ENCODE peak calls at places on chromosomes 6 and 20, in ten cellular contexts. One of them, this sample, is unnamed.
A peak's percentile ranks its signal among the peaks of the same experiment; 100 is the strongest.

GRCh38 chr20:2800590-2801458 is at the start of gene CPXM1:
- DNase-seq in GM23248: no peak
- DNase-seq in ovary: no peak
- DNase-seq in adrenal gland: no peak
- DNase-seq in HCT116: no peak
- DNase-seq in CD8-positive, alpha-beta T cell: no peak
- DNase-seq in cardiac muscle cell: peak; percentile 68
- DNase-seq in esophagus squamous epithelium: no peak
- DNase-seq in naive thymus-derived CD4-positive, alpha-beta T cell: no peak
- DNase-seq in breast epithelium: no peak
- DNase-seq in this sample: no peak

GRCh38 chr20:13259921-13260320 is 38.8 kb downstream of the ISM1 start:
- DNase-seq in CD8-positive, alpha-beta T cell: no peak
- DNase-seq in esophagus squamous epithelium: no peak
- DNase-seq in breast epithelium: no peak
- DNase-seq in GM23248: no peak
- DNase-seq in ovary: no peak
- DNase-seq in HCT116: no peak
- DNase-seq in cardiac muscle cell: no peak
- DNase-seq in naive thymus-derived CD4-positive, alpha-beta T cell: no peak
- DNase-seq in adrenal gland: no peak
- DNase-seq in this sample: no peak

GRCh38 chr20:7665311-7665863 is 274.9 kb downstream of the HAO1 start:
- DNase-seq in breast epithelium: no peak
- DNase-seq in esophagus squamous epithelium: no peak
- DNase-seq in GM23248: peak; percentile 6
- DNase-seq in HCT116: no peak
- DNase-seq in naive thymus-derived CD4-positive, alpha-beta T cell: no peak
- DNase-seq in cardiac muscle cell: no peak
- DNase-seq in adrenal gland: no peak
- DNase-seq in ovary: no peak
- DNase-seq in CD8-positive, alpha-beta T cell: no peak
- DNase-seq in this sample: no peak

GRCh38 chr20:25287631-25288290 is 39.9 kb downstream of the PYGB start:
- DNase-seq in adrenal gland: peak; percentile 3
- DNase-seq in esophagus squamous epithelium: no peak
- DNase-seq in CD8-positive, alpha-beta T cell: no peak
- DNase-seq in cardiac muscle cell: no peak
- DNase-seq in GM23248: no peak
- DNase-seq in naive thymus-derived CD4-positive, alpha-beta T cell: no peak
- DNase-seq in HCT116: no peak
- DNase-seq in ovary: no peak
- DNase-seq in breast epithelium: peak; percentile 19
- DNase-seq in this sample: peak; percentile 16

GRCh38 chr6:111985202-111985731 is 68.6 kb upstream of the CCN6 start:
- DNase-seq in naive thymus-derived CD4-positive, alpha-beta T cell: peak; percentile 34
- DNase-seq in breast epithelium: no peak
- DNase-seq in CD8-positive, alpha-beta T cell: no peak
- DNase-seq in adrenal gland: no peak
- DNase-seq in cardiac muscle cell: no peak
- DNase-seq in esophagus squamous epithelium: no peak
- DNase-seq in ovary: no peak
- DNase-seq in GM23248: peak; percentile 98
- DNase-seq in HCT116: peak; percentile 95
- DNase-seq in this sample: no peak

GRCh38 chr6:159890802-159891201 is at the start of gene MAS1:
- DNase-seq in ovary: no peak
- DNase-seq in naive thymus-derived CD4-positive, alpha-beta T cell: no peak
- DNase-seq in adrenal gland: no peak
- DNase-seq in HCT116: no peak
- DNase-seq in cardiac muscle cell: no peak
- DNase-seq in GM23248: no peak
- DNase-seq in CD8-positive, alpha-beta T cell: no peak
- DNase-seq in breast epithelium: no peak
- DNase-seq in esophagus squamous epithelium: no peak
- DNase-seq in this sample: no peak

GRCh38 chr6:33592595-33593413 is 12.7 kb upstream of the BAK1 start:
- DNase-seq in ovary: no peak
- DNase-seq in cardiac muscle cell: no peak
- DNase-seq in HCT116: no peak
- DNase-seq in GM23248: no peak
- DNase-seq in breast epithelium: no peak
- DNase-seq in esophagus squamous epithelium: no peak
- DNase-seq in adrenal gland: no peak
- DNase-seq in CD8-positive, alpha-beta T cell: peak; percentile 45
- DNase-seq in naive thymus-derived CD4-positive, alpha-beta T cell: peak; percentile 56
- DNase-seq in this sample: peak; percentile 73

GRCh38 chr20:9460518-9460917 is 53.9 kb upstream of the LAMP5 start:
- DNase-seq in ovary: no peak
- DNase-seq in HCT116: no peak
- DNase-seq in breast epithelium: no peak
- DNase-seq in esophagus squamous epithelium: no peak
- DNase-seq in GM23248: peak; percentile 47
- DNase-seq in naive thymus-derived CD4-positive, alpha-beta T cell: no peak
- DNase-seq in cardiac muscle cell: no peak
- DNase-seq in CD8-positive, alpha-beta T cell: no peak
- DNase-seq in adrenal gland: no peak
- DNase-seq in this sample: no peak

GRCh38 chr6:47483853-47484546 is 6.4 kb downstream of the CD2AP start:
- DNase-seq in CD8-positive, alpha-beta T cell: no peak
- DNase-seq in ovary: no peak
- DNase-seq in cardiac muscle cell: no peak
- DNase-seq in GM23248: peak; percentile 65
- DNase-seq in esophagus squamous epithelium: no peak
- DNase-seq in naive thymus-derived CD4-positive, alpha-beta T cell: no peak
- DNase-seq in adrenal gland: no peak
- DNase-seq in breast epithelium: no peak
- DNase-seq in HCT116: no peak
- DNase-seq in this sample: no peak

GRCh38 chr6:7240351-7240750 is 72.6 kb downstream of the SSR1 start:
- DNase-seq in naive thymus-derived CD4-positive, alpha-beta T cell: no peak
- DNase-seq in HCT116: no peak
- DNase-seq in adrenal gland: no peak
- DNase-seq in cardiac muscle cell: no peak
- DNase-seq in CD8-positive, alpha-beta T cell: no peak
- DNase-seq in GM23248: no peak
- DNase-seq in ovary: no peak
- DNase-seq in esophagus squamous epithelium: no peak
- DNase-seq in breast epithelium: no peak
- DNase-seq in this sample: no peak
- H3K4me1 ChIP-seq in naive thymus-derived CD4-positive, alpha-beta T cell: no peaks in the 10 kb centered on the region
- H3K4me1 ChIP-seq in HCT116: peaks cover 57% of the 10 kb centered on the region
- H3K4me1 ChIP-seq in adrenal gland: peaks cover 20% of the 10 kb centered on the region
- H3K4me1 ChIP-seq in cardiac muscle cell: peaks cover 10% of the 10 kb centered on the region
- H3K4me1 ChIP-seq in CD8-positive, alpha-beta T cell: no peaks in the 10 kb centered on the region
- H3K4me1 ChIP-seq in GM23248: peaks cover 16% of the 10 kb centered on the region
- H3K4me1 ChIP-seq in ovary: no peaks in the 10 kb centered on the region
- H3K4me1 ChIP-seq in esophagus squamous epithelium: peaks cover 80% of the 10 kb centered on the region
- H3K4me1 ChIP-seq in breast epithelium: peaks cover 3% of the 10 kb centered on the region
- H3K4me1 ChIP-seq in this sample: no peaks in the 10 kb centered on the region

GRCh38 chr20:49482173-49482572 is 295 bp downstream of the KCNB1 start:
- DNase-seq in naive thymus-derived CD4-positive, alpha-beta T cell: no peak
- DNase-seq in adrenal gland: no peak
- DNase-seq in GM23248: no peak
- DNase-seq in HCT116: no peak
- DNase-seq in ovary: peak; percentile 48
- DNase-seq in breast epithelium: no peak
- DNase-seq in cardiac muscle cell: no peak
- DNase-seq in CD8-positive, alpha-beta T cell: no peak
- DNase-seq in esophagus squamous epithelium: no peak
- DNase-seq in this sample: no peak
- H3K4me3 ChIP-seq in naive thymus-derived CD4-positive, alpha-beta T cell: no peak overlapping the region
- H3K4me3 ChIP-seq in adrenal gland: no peak overlapping the region
- H3K4me3 ChIP-seq in GM23248: no peak overlapping the region
- H3K4me3 ChIP-seq in HCT116: no peak overlapping the region
- H3K4me3 ChIP-seq in ovary: peak overlapping the region; percentile 34
- H3K4me3 ChIP-seq in breast epithelium: no peak overlapping the region
- H3K4me3 ChIP-seq in cardiac muscle cell: no peak overlapping the region
- H3K4me3 ChIP-seq in CD8-positive, alpha-beta T cell: no peak overlapping the region
- H3K4me3 ChIP-seq in esophagus squamous epithelium: no peak overlapping the region
- H3K4me3 ChIP-seq in this sample: no peak overlapping the region

GRCh38 chr20:58803533-58803932 is 47.2 kb downstream of the GNAS-AS1 start:
- DNase-seq in ovary: no peak
- DNase-seq in HCT116: no peak
- DNase-seq in GM23248: no peak
- DNase-seq in adrenal gland: no peak
- DNase-seq in naive thymus-derived CD4-positive, alpha-beta T cell: no peak
- DNase-seq in esophagus squamous epithelium: no peak
- DNase-seq in breast epithelium: no peak
- DNase-seq in CD8-positive, alpha-beta T cell: no peak
- DNase-seq in cardiac muscle cell: no peak
- DNase-seq in this sample: no peak

GRCh38 chr20:58797371-58798050 is 53.2 kb downstream of the GNAS-AS1 start:
- DNase-seq in naive thymus-derived CD4-positive, alpha-beta T cell: no peak
- DNase-seq in breast epithelium: no peak
- DNase-seq in adrenal gland: no peak
- DNase-seq in cardiac muscle cell: no peak
- DNase-seq in esophagus squamous epithelium: no peak
- DNase-seq in HCT116: no peak
- DNase-seq in GM23248: peak; percentile 43
- DNase-seq in ovary: no peak
- DNase-seq in CD8-positive, alpha-beta T cell: no peak
- DNase-seq in this sample: no peak

GRCh38 chr20:58800134-58800650 is 50.5 kb downstream of the GNAS-AS1 start:
- DNase-seq in breast epithelium: no peak
- DNase-seq in naive thymus-derived CD4-positive, alpha-beta T cell: no peak
- DNase-seq in esophagus squamous epithelium: no peak
- DNase-seq in HCT116: no peak
- DNase-seq in cardiac muscle cell: no peak
- DNase-seq in CD8-positive, alpha-beta T cell: no peak
- DNase-seq in ovary: no peak
- DNase-seq in GM23248: no peak
- DNase-seq in adrenal gland: no peak
- DNase-seq in this sample: peak; percentile 22

GRCh38 chr20:58802061-58802460 is 48.6 kb downstream of the GNAS-AS1 start:
- DNase-seq in naive thymus-derived CD4-positive, alpha-beta T cell: no peak
- DNase-seq in GM23248: no peak
- DNase-seq in CD8-positive, alpha-beta T cell: no peak
- DNase-seq in HCT116: no peak
- DNase-seq in cardiac muscle cell: no peak
- DNase-seq in breast epithelium: no peak
- DNase-seq in ovary: no peak
- DNase-seq in adrenal gland: no peak
- DNase-seq in esophagus squamous epithelium: no peak
- DNase-seq in this sample: no peak
- H3K27me3 ChIP-seq in naive thymus-derived CD4-positive, alpha-beta T cell: no peaks in the 10 kb centered on the region
- H3K27me3 ChIP-seq in GM23248: peaks cover 48% of the 10 kb centered on the region
- H3K27me3 ChIP-seq in CD8-positive, alpha-beta T cell: no peaks in the 10 kb centered on the region
- H3K27me3 ChIP-seq in HCT116: peaks cover 23% of the 10 kb centered on the region
- H3K27me3 ChIP-seq in cardiac muscle cell: no peaks in the 10 kb centered on the region
- H3K27me3 ChIP-seq in breast epithelium: no peaks in the 10 kb centered on the region
- H3K27me3 ChIP-seq in ovary: no peaks in the 10 kb centered on the region
- H3K27me3 ChIP-seq in adrenal gland: no peaks in the 10 kb centered on the region
- H3K27me3 ChIP-seq in esophagus squamous epithelium: no peaks in the 10 kb centered on the region
- H3K27me3 ChIP-seq in this sample: no peaks in the 10 kb centered on the region

DNA sequence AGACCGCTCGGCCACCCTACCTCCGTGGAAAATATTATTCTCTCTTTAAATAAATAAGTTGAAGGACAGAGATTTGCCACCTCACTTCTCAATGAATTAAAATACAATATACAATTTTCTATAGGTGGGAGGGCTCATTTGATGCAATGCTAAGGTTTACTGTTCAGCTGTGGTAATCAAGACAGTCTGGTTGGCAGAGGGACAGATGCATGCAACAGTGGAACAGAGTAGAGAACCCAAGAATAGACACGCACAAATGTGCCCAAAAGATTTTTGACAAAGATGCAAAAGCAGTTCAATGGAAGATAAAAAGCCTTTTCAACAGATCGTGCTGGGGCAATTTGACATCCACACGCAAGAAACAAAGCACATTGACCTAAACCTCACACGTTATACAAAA is 145.2 kb downstream of the CEBPB start:
- DNase-seq in esophagus squamous epithelium: no peak
- DNase-seq in adrenal gland: no peak
- DNase-seq in breast epithelium: no peak
- DNase-seq in HCT116: no peak
- DNase-seq in CD8-positive, alpha-beta T cell: no peak
- DNase-seq in naive thymus-derived CD4-positive, alpha-beta T cell: no peak
- DNase-seq in GM23248: peak; percentile 68
- DNase-seq in ovary: no peak
- DNase-seq in cardiac muscle cell: no peak
- DNase-seq in this sample: no peak
- H3K4me1 ChIP-seq in esophagus squamous epithelium: peaks cover 62% of the 10 kb centered on the region
- H3K4me1 ChIP-seq in adrenal gland: peaks cover 23% of the 10 kb centered on the region
- H3K4me1 ChIP-seq in breast epithelium: peaks cover 22% of the 10 kb centered on the region
- H3K4me1 ChIP-seq in HCT116: peaks cover 10% of the 10 kb centered on the region
- H3K4me1 ChIP-seq in CD8-positive, alpha-beta T cell: peaks cover 24% of the 10 kb centered on the region
- H3K4me1 ChIP-seq in naive thymus-derived CD4-positive, alpha-beta T cell: peaks cover 20% of the 10 kb centered on the region
- H3K4me1 ChIP-seq in GM23248: peaks cover 68% of the 10 kb centered on the region
- H3K4me1 ChIP-seq in ovary: peaks cover 2% of the 10 kb centered on the region
- H3K4me1 ChIP-seq in cardiac muscle cell: peaks cover 12% of the 10 kb centered on the region
- H3K4me1 ChIP-seq in this sample: no peaks in the 10 kb centered on the region

GRCh38 chr6:7256785-7257184 is 56.2 kb downstream of the SSR1 start:
- DNase-seq in cardiac muscle cell: no peak
- DNase-seq in CD8-positive, alpha-beta T cell: no peak
- DNase-seq in esophagus squamous epithelium: no peak
- DNase-seq in GM23248: no peak
- DNase-seq in ovary: no peak
- DNase-seq in adrenal gland: no peak
- DNase-seq in breast epithelium: peak; percentile 12
- DNase-seq in naive thymus-derived CD4-positive, alpha-beta T cell: no peak
- DNase-seq in HCT116: no peak
- DNase-seq in this sample: peak; percentile 30

GRCh38 chr6:7254980-7255825 is 57.8 kb downstream of the SSR1 start:
- DNase-seq in adrenal gland: no peak
- DNase-seq in breast epithelium: no peak
- DNase-seq in esophagus squamous epithelium: no peak
- DNase-seq in ovary: no peak
- DNase-seq in CD8-positive, alpha-beta T cell: no peak
- DNase-seq in naive thymus-derived CD4-positive, alpha-beta T cell: no peak
- DNase-seq in HCT116: no peak
- DNase-seq in GM23248: no peak
- DNase-seq in cardiac muscle cell: no peak
- DNase-seq in this sample: peak; percentile 50

GRCh38 chr6:7258231-7258763 is 54.7 kb downstream of the SSR1 start:
- DNase-seq in esophagus squamous epithelium: no peak
- DNase-seq in adrenal gland: no peak
- DNase-seq in naive thymus-derived CD4-positive, alpha-beta T cell: no peak
- DNase-seq in GM23248: no peak
- DNase-seq in ovary: peak; percentile 25
- DNase-seq in HCT116: no peak
- DNase-seq in CD8-positive, alpha-beta T cell: no peak
- DNase-seq in cardiac muscle cell: no peak
- DNase-seq in breast epithelium: peak; percentile 49
- DNase-seq in this sample: peak; percentile 52

GRCh38 chr6:7257521-7258230 is 55.3 kb downstream of the SSR1 start:
- DNase-seq in HCT116: no peak
- DNase-seq in breast epithelium: peak; percentile 41
- DNase-seq in ovary: peak; percentile 23
- DNase-seq in esophagus squamous epithelium: no peak
- DNase-seq in cardiac muscle cell: no peak
- DNase-seq in CD8-positive, alpha-beta T cell: no peak
- DNase-seq in GM23248: no peak
- DNase-seq in adrenal gland: no peak
- DNase-seq in naive thymus-derived CD4-positive, alpha-beta T cell: no peak
- DNase-seq in this sample: peak; percentile 7

DNA sequence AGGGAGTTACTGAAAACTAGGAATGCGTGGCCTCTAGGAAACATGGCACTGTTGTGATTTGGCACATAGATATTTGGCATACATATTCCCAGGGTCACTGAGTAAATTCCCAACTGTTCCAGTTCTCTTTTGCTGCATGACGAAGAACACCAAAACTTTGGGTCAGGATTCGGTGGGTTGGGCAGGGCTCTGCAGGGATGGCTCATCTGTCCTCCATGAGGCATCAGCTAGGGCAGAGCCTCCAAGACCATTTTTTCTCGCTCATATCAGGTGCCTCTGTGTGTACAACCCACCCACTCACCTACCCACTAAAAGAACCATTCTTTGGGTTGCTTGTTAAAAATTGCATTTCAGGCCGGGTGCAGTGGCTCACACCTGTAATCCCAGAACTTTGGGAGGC is 57.1 kb downstream of the SSR1 start:
- DNase-seq in esophagus squamous epithelium: no peak
- DNase-seq in HCT116: no peak
- DNase-seq in ovary: no peak
- DNase-seq in GM23248: no peak
- DNase-seq in adrenal gland: no peak
- DNase-seq in cardiac muscle cell: no peak
- DNase-seq in naive thymus-derived CD4-positive, alpha-beta T cell: no peak
- DNase-seq in breast epithelium: peak; percentile 24
- DNase-seq in CD8-positive, alpha-beta T cell: no peak
- DNase-seq in this sample: peak; percentile 18
- H3K4me3 ChIP-seq in esophagus squamous epithelium: no peak overlapping the region
- H3K4me3 ChIP-seq in HCT116: no peak overlapping the region
- H3K4me3 ChIP-seq in ovary: no peak overlapping the region
- H3K4me3 ChIP-seq in GM23248: no peak overlapping the region
- H3K4me3 ChIP-seq in adrenal gland: no peak overlapping the region
- H3K4me3 ChIP-seq in cardiac muscle cell: no peak overlapping the region
- H3K4me3 ChIP-seq in naive thymus-derived CD4-positive, alpha-beta T cell: no peak overlapping the region
- H3K4me3 ChIP-seq in breast epithelium: no peak overlapping the region
- H3K4me3 ChIP-seq in CD8-positive, alpha-beta T cell: no peak overlapping the region
- H3K4me3 ChIP-seq in this sample: no peak overlapping the region

This sample was measured in right cardiac atrium.